ENCODE peak calls at places on chromosomes 12 and 14, in four cellular contexts. N is foreskin fibroblast, K is SK-N-SH, H is breast epithelium. Z is an unnamed sample.

GRCh38 chr12:109111775-109112491 is 4.5 kb upstream of the ACACB start:
- DNase-seq in N (peak), K (peak), H (peak), Z (peak)

GRCh38 chr12:58247633-58248032 is 306.3 kb downstream of the ATP23 start:
- DNase-seq in N (no peak), K (no peak), H (no peak), Z (peak)

GRCh38 chr14:58955294-58955821 is 233.1 kb upstream of the DAAM1 start:
- DNase-seq in N (no peak), K (no peak), H (no peak), Z (no peak)

GRCh38 chr12:30529489-30530269 is 166.0 kb downstream of the IPO8 start:
- DNase-seq in N (no peak), K (no peak), H (no peak), Z (no peak)

GRCh38 chr12:19402743-19403400 is 36.4 kb upstream of the AEBP2 start:
- DNase-seq in N (peak), K (no peak), H (no peak), Z (peak)

GRCh38 chr12:92574046-92574783 is 128.6 kb upstream of the PLEKHG7 start:
- DNase-seq in N (no peak), K (no peak), H (no peak), Z (peak)

GRCh38 chr14:92792885-92793284 is 1.2 kb upstream of the GOLGA5 start:
- DNase-seq in N (peak), K (no peak), H (no peak), Z (no peak)

GRCh38 chr14:42193426-42193766 is 586.7 kb downstream of the LRFN5 start:
- DNase-seq in N (no peak), K (no peak), H (no peak), Z (no peak)

GRCh38 chr14:81455344-81455743 is 55.2 kb upstream of the STON2 start:
- DNase-seq in N (no peak), K (no peak), H (no peak), Z (no peak)

GRCh38 chr14:22184157-22185025 is 404.6 kb downstream of the DAD1 start:
- DNase-seq in N (no peak), K (no peak), H (no peak), Z (no peak)

GRCh38 chr12:120194534-120195395 is at the start of gene GCN1:
- DNase-seq in N (peak), K (peak), H (peak), Z (peak)

GRCh38 chr12:76311796-76312195 is 36.4 kb downstream of the BBS10 start:
- DNase-seq in N (peak), K (no peak), H (no peak), Z (no peak)

GRCh38 chr14:99415496-99416281 is 65.0 kb downstream of the SETD3 start:
- DNase-seq in N (peak), K (peak), H (no peak), Z (peak)

GRCh38 chr12:38152816-38153736 is 163.5 kb upstream of the ALG10B start:
- DNase-seq in N (no peak), K (no peak), H (peak), Z (no peak)

GRCh38 chr12:91582799-91583198 is 400.2 kb upstream of the DCN start:
- DNase-seq in N (no peak), K (no peak), H (no peak), Z (no peak)

GRCh38 chr14:99230271-99231141 is 41.5 kb downstream of the BCL11B start:
- DNase-seq in N (no peak), K (no peak), H (peak), Z (no peak)

GRCh38 chr14:51715742-51716141 is 64.0 kb downstream of the FRMD6 start:
- DNase-seq in N (no peak), K (no peak), H (no peak), Z (no peak)

GRCh38 chr14:85576161-85576560 is 46.2 kb downstream of the FLRT2 start:
- DNase-seq in N (no peak), K (no peak), H (no peak), Z (no peak)

GRCh38 chr14:100783630-100784321 is 42.1 kb upstream of the MEG3 start:
- DNase-seq in N (no peak), K (peak), H (no peak), Z (peak)

GRCh38 chr14:63078606-63079005 is 33.3 kb upstream of the KCNH5 start:
- DNase-seq in N (no peak), K (no peak), H (no peak), Z (no peak)

GRCh38 chr12:113252494-113252893 is 31.2 kb downstream of the TPCN1 start:
- DNase-seq in N (no peak), K (no peak), H (no peak), Z (no peak)

GRCh38 chr12:75816892-75817291 is 214.7 kb downstream of the PHLDA1 start:
- DNase-seq in N (peak), K (no peak), H (no peak), Z (peak)

GRCh38 chr12:5907812-5908211 is 37.2 kb downstream of the ANO2 start:
- DNase-seq in N (no peak), K (no peak), H (no peak), Z (no peak)

GRCh38 chr12:72296389-72296788 is 24.2 kb downstream of the TRHDE start:
- DNase-seq in N (peak), K (no peak), H (no peak), Z (no peak)

GRCh38 chr14:104264495-104265265 is 126.3 kb downstream of the KIF26A start:
- DNase-seq in N (no peak), K (no peak), H (no peak), Z (peak)

GRCh38 chr12:6689000-6689882 is at the start of gene ZNF384:
- DNase-seq in N (peak), K (peak), H (peak), Z (peak)

GRCh38 chr14:75381642-75382041 is 46.2 kb upstream of the JDP2 start:
- DNase-seq in N (no peak), K (no peak), H (no peak), Z (no peak)

GRCh38 chr12:122355702-122356101 is 66.8 kb downstream of the CLIP1 start:
- DNase-seq in N (no peak), K (peak), H (no peak), Z (peak)

GRCh38 chr12:18895946-18896345 is 158.0 kb downstream of the CAPZA3 start:
- DNase-seq in N (no peak), K (no peak), H (no peak), Z (peak)

GRCh38 chr14:67357583-67358354 is 1.8 kb downstream of the ATP6V1D start:
- DNase-seq in N (no peak), K (no peak), H (no peak), Z (no peak)

GRCh38 chr14:94005324-94005723 is 8.2 kb downstream of the CCDC197 start:
- DNase-seq in N (no peak), K (peak), H (no peak), Z (peak)

GRCh38 chr12:12474931-12475485 is 87.7 kb downstream of the DUSP16 start:
- DNase-seq in N (peak), K (no peak), H (no peak), Z (no peak)

GRCh38 chr12:82182601-82183000 is 175.6 kb downstream of the CCDC59 start:
- DNase-seq in N (no peak), K (no peak), H (no peak), Z (no peak)

GRCh38 chr12:80056845-80057244 is 42.5 kb upstream of the OTOGL start:
- DNase-seq in N (no peak), K (no peak), H (no peak), Z (no peak)

GRCh38 chr12:29710104-29710503 is 73.6 kb downstream of the TMTC1 start:
- DNase-seq in N (no peak), K (peak), H (peak), Z (peak)

Z was measured in BE2C.